ENCODE peak calls at places on chromosomes 12 and 14, in ten cellular contexts. A is cardiac muscle cell; B is GM23248; Q is mesendoderm; D is effector memory CD4-positive, alpha-beta T cell; S is CD4-positive, alpha-beta memory T cell; V is esophagus muscularis mucosa; T is mucosa of descending colon; O is endodermal cell; K is breast epithelium. Y is an unnamed sample. For H3K36me3, the result is how much of the 10 kb centered on the place peaks cover.

GRCh38 chr12:70733385-70733784 is 96.2 kb upstream of the PTPRB start:
- DNase-seq in T (no peak), S (no peak), K (no peak), V (no peak), A (peak), B (peak), Q (peak), D (no peak), O (peak), Y (no peak)

GRCh38 chr12:42255875-42256261 is 17.8 kb upstream of the YAF2 start:
- DNase-seq in V (no peak), K (no peak), A (no peak), D (no peak), Q (no peak), B (no peak), O (no peak), T (no peak), S (no peak), Y (no peak)

GRCh38 chr14:89845346-89845745 is 109.2 kb downstream of the EFCAB11 start:
- DNase-seq in B (peak), V (no peak), T (no peak), S (no peak), D (no peak), A (no peak), K (no peak), O (no peak), Q (no peak), Y (no peak)

GRCh38 chr12:39319180-39319579 is 123.7 kb downstream of the KIF21A start:
- DNase-seq in D (no peak), A (no peak), V (no peak), S (no peak), B (no peak), O (no peak), K (no peak), Q (no peak), T (no peak), Y (no peak)

GRCh38 chr14:51188566-51189185 is 51.4 kb upstream of the TMX1 start:
- DNase-seq in K (no peak), Q (no peak), O (no peak), A (no peak), D (no peak), T (no peak), S (no peak), V (no peak), B (peak), Y (no peak)

GRCh38 chr12:52005903-52006703 is 643 bp upstream of the TAMALIN start:
- DNase-seq in Q (peak), V (no peak), K (no peak), A (peak), O (peak), T (peak), D (no peak), S (peak), B (no peak), Y (peak)

GRCh38 chr14:99758121-99758871 is 34.9 kb upstream of the EML1 start:
- DNase-seq in K (no peak), Q (peak), S (no peak), D (no peak), T (no peak), A (no peak), B (peak), V (no peak), O (peak), Y (no peak)

GRCh38 chr12:80413462-80413861 is 30.6 kb upstream of the PTPRQ start:
- DNase-seq in V (no peak), O (no peak), S (no peak), D (no peak), T (no peak), Q (peak), K (no peak), A (no peak), B (no peak), Y (no peak)

GRCh38 chr14:103155013-103155412 is 31.8 kb downstream of the TNFAIP2 start:
- DNase-seq in A (no peak), K (no peak), T (no peak), Q (no peak), B (peak), O (peak), S (no peak), V (no peak), D (no peak), Y (no peak)

GRCh38 chr12:24909667-24910066 is 39.2 kb downstream of the BCAT1 start:
- DNase-seq in T (no peak), B (peak), O (no peak), D (no peak), K (no peak), V (no peak), S (no peak), A (no peak), Q (no peak), Y (no peak)
- H3K4me3 ChIP-seq in T (no peak), B (no peak), O (no peak), D (no peak), K (no peak), V (no peak), S (no peak), A (no peak), Q (no peak), Y (no peak)

GRCh38 chr12:48072266-48072665 is 33.6 kb downstream of the SENP1 start:
- DNase-seq in T (no peak), S (no peak), K (no peak), B (no peak), D (no peak), O (no peak), V (no peak), A (no peak), Q (no peak), Y (no peak)
- H3K36me3 ChIP-seq in T (under half), S (under half), K (under half), B (under half), D (under half), O (half or more), V (under half), A (under half), Q (under half), Y (under half)

DNA sequence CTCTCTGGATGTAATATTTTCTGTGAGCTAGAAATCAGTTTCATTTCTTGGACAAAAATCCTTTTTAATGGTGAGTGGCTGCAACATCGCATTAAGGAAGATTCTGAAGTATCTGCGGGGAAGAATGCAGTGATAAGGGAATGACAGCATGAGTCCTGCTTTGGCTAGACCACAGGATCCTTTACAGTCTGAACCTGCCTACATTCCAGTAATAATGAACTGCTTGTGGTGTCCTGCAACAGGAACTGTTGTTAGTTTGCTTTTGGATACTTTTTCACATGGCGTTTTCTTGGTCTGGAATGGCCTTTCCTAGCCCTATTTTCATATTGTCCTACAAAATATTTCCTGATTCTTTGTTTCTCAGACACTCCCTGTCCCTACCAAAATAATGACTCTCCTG is 15.7 kb downstream of the MDM2 start:
- DNase-seq in Q (peak), D (no peak), O (no peak), B (no peak), S (no peak), V (no peak), A (no peak), T (no peak), K (no peak), Y (no peak)
- H3K4me3 ChIP-seq in Q (no peak), D (no peak), O (no peak), B (no peak), S (no peak), V (no peak), A (no peak), T (no peak), K (no peak), Y (no peak)

DNA sequence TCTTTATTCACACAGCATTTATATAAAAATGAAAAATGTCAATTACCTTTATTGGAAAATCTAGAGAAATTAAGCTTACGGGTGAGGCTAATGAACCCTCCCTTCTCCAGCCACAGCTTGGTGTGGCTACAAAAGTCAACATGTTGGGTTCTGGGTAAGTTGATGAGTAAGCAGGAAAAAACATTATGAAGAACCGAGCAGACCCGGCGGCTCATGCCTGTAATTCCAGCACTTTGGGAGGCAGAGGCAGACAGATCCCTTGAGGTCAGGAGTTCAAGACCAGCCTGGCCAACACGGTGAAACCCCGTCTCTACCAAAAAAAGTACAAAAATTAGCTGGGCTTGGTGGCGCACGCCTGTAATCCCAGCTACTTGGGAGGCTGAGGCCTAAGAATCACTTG is 10.9 kb downstream of the NAA25 start:
- DNase-seq in D (no peak), V (no peak), A (no peak), K (no peak), B (no peak), S (no peak), Q (no peak), O (peak), T (no peak), Y (no peak)
- H3K36me3 ChIP-seq in D (under half), V (under half), A (under half), K (under half), B (under half), S (under half), Q (under half), O (half or more), T (under half), Y (under half)

Y was measured in GM06990.